ENCODE peak calls at places on chromosomes 4 and X, in five cellular contexts. One of them, this sample, is unnamed. For H3K4me1, the result is how much of the 10 kb centered on the place peaks cover.

GRCh38 chr4:113674251-113674650 is 87.3 kb downstream of the CAMK2D start:
- DNase-seq in transverse colon: peak
- DNase-seq in IMR-90: no peak
- DNase-seq in tibial artery: no peak
- DNase-seq in testis: no peak
- DNase-seq in this sample: no peak

GRCh38 chrX:49202022-49202421 is 2.0 kb upstream of the SYP start:
- DNase-seq in transverse colon: no peak
- DNase-seq in tibial artery: no peak
- DNase-seq in testis: no peak
- DNase-seq in IMR-90: no peak
- DNase-seq in this sample: no peak

GRCh38 chr4:71713611-71714203 is 70.2 kb downstream of the GC start:
- DNase-seq in IMR-90: peak
- DNase-seq in tibial artery: no peak
- DNase-seq in testis: no peak
- DNase-seq in transverse colon: no peak
- DNase-seq in this sample: no peak

GRCh38 chrX:41512394-41512793 is 65.3 kb downstream of the NYX start:
- DNase-seq in tibial artery: no peak
- DNase-seq in IMR-90: no peak
- DNase-seq in transverse colon: no peak
- DNase-seq in testis: no peak
- DNase-seq in this sample: no peak

GRCh38 chrX:68650491-68650890 is 3.0 kb downstream of the STARD8 start:
- DNase-seq in tibial artery: no peak
- DNase-seq in IMR-90: peak
- DNase-seq in testis: no peak
- DNase-seq in transverse colon: no peak
- DNase-seq in this sample: no peak

GRCh38 chr4:165656399-165656798 is 216.6 kb upstream of the TLL1 start:
- DNase-seq in tibial artery: no peak
- DNase-seq in IMR-90: no peak
- DNase-seq in testis: no peak
- DNase-seq in transverse colon: no peak
- DNase-seq in this sample: no peak

GRCh38 chr4:41178372-41179085 is 35.8 kb downstream of the APBB2 start:
- DNase-seq in tibial artery: no peak
- DNase-seq in IMR-90: peak
- DNase-seq in transverse colon: no peak
- DNase-seq in testis: no peak
- DNase-seq in this sample: no peak

GRCh38 chr4:89305712-89306437 is 1.7 kb downstream of the GPRIN3 start:
- DNase-seq in tibial artery: no peak
- DNase-seq in transverse colon: no peak
- DNase-seq in IMR-90: no peak
- DNase-seq in testis: no peak
- DNase-seq in this sample: no peak

GRCh38 chr4:29037501-29037900 is 1682.7 kb upstream of the PCDH7 start:
- DNase-seq in tibial artery: no peak
- DNase-seq in testis: no peak
- DNase-seq in IMR-90: no peak
- DNase-seq in transverse colon: no peak
- DNase-seq in this sample: no peak

GRCh38 chrX:134600714-134601113 is 57.6 kb downstream of the PLAC1 start:
- DNase-seq in testis: no peak
- DNase-seq in transverse colon: no peak
- DNase-seq in IMR-90: peak
- DNase-seq in tibial artery: no peak
- DNase-seq in this sample: no peak

GRCh38 chr4:7037425-7037824 is 5.7 kb upstream of the TADA2B start:
- DNase-seq in IMR-90: no peak
- DNase-seq in tibial artery: no peak
- DNase-seq in testis: no peak
- DNase-seq in transverse colon: no peak
- DNase-seq in this sample: no peak

GRCh38 chr4:97185233-97185632 is 958.0 kb downstream of the STPG2 start:
- DNase-seq in testis: no peak
- DNase-seq in transverse colon: no peak
- DNase-seq in IMR-90: no peak
- DNase-seq in tibial artery: no peak
- DNase-seq in this sample: no peak

GRCh38 chr4:36317731-36318130 is 36.3 kb downstream of the DTHD1 start:
- DNase-seq in IMR-90: no peak
- DNase-seq in tibial artery: no peak
- DNase-seq in testis: no peak
- DNase-seq in transverse colon: no peak
- DNase-seq in this sample: no peak

GRCh38 chr4:149676076-149676475 is 139.6 kb downstream of the IQCM start:
- DNase-seq in tibial artery: no peak
- DNase-seq in transverse colon: no peak
- DNase-seq in testis: no peak
- DNase-seq in IMR-90: no peak
- DNase-seq in this sample: no peak

GRCh38 chrX:134237363-134237702 is 351 bp downstream of the CCDC160 start:
- DNase-seq in IMR-90: no peak
- DNase-seq in testis: no peak
- DNase-seq in tibial artery: no peak
- DNase-seq in transverse colon: no peak
- DNase-seq in this sample: no peak

GRCh38 chrX:32281853-32282252 is 929.5 kb downstream of the DMD start:
- DNase-seq in tibial artery: no peak
- DNase-seq in testis: no peak
- DNase-seq in IMR-90: no peak
- DNase-seq in transverse colon: no peak
- DNase-seq in this sample: no peak

GRCh38 chr4:128538111-128538882 is 250.7 kb upstream of the PGRMC2 start:
- DNase-seq in tibial artery: no peak
- DNase-seq in testis: no peak
- DNase-seq in IMR-90: no peak
- DNase-seq in transverse colon: no peak
- DNase-seq in this sample: no peak

GRCh38 chrX:68945603-68946228 is 116.9 kb downstream of the EFNB1 start:
- DNase-seq in tibial artery: no peak
- DNase-seq in testis: no peak
- DNase-seq in IMR-90: peak
- DNase-seq in transverse colon: peak
- DNase-seq in this sample: no peak

GRCh38 chr4:27414867-27415266 is 554.2 kb downstream of the STIM2 start:
- DNase-seq in IMR-90: no peak
- DNase-seq in transverse colon: no peak
- DNase-seq in testis: no peak
- DNase-seq in tibial artery: no peak
- DNase-seq in this sample: no peak

GRCh38 chrX:24371391-24371972 is 11.0 kb downstream of the SUPT20HL1 start:
- DNase-seq in IMR-90: peak
- DNase-seq in tibial artery: peak
- DNase-seq in testis: peak
- DNase-seq in transverse colon: peak
- DNase-seq in this sample: no peak

GRCh38 chrX:22950278-22951266 is 49.2 kb upstream of the DDX53 start:
- DNase-seq in tibial artery: no peak
- DNase-seq in testis: peak
- DNase-seq in IMR-90: peak
- DNase-seq in transverse colon: no peak
- DNase-seq in this sample: no peak

GRCh38 chrX:75210602-75211001 is 54.5 kb upstream of the ABCB7 start:
- DNase-seq in IMR-90: no peak
- DNase-seq in testis: no peak
- DNase-seq in tibial artery: no peak
- DNase-seq in transverse colon: no peak
- DNase-seq in this sample: no peak

GRCh38 chr4:112234952-112235609 is 3.5 kb downstream of the AP1AR start:
- DNase-seq in transverse colon: peak
- DNase-seq in IMR-90: peak
- DNase-seq in tibial artery: peak
- DNase-seq in testis: peak
- DNase-seq in this sample: no peak

GRCh38 chr4:74284074-74284473 is 24.2 kb upstream of the EPGN start:
- DNase-seq in IMR-90: peak
- DNase-seq in tibial artery: no peak
- DNase-seq in transverse colon: no peak
- DNase-seq in testis: no peak
- DNase-seq in this sample: no peak

GRCh38 chr4:166895771-166896170 is 338.5 kb downstream of the SPOCK3 start:
- DNase-seq in tibial artery: no peak
- DNase-seq in testis: no peak
- DNase-seq in IMR-90: no peak
- DNase-seq in transverse colon: no peak
- DNase-seq in this sample: no peak

GRCh38 chr4:145044341-145044740 is 53.7 kb downstream of the ANAPC10 start:
- DNase-seq in IMR-90: peak
- DNase-seq in transverse colon: no peak
- DNase-seq in testis: no peak
- DNase-seq in tibial artery: no peak
- DNase-seq in this sample: no peak

GRCh38 chr4:150997141-150997540 is 17.9 kb downstream of the LRBA start:
- DNase-seq in transverse colon: no peak
- DNase-seq in tibial artery: no peak
- DNase-seq in testis: no peak
- DNase-seq in IMR-90: no peak
- DNase-seq in this sample: no peak

GRCh38 chr4:71732706-71733105 is 51.2 kb downstream of the GC start:
- DNase-seq in tibial artery: no peak
- DNase-seq in IMR-90: peak
- DNase-seq in testis: no peak
- DNase-seq in transverse colon: no peak
- DNase-seq in this sample: no peak

GRCh38 chrX:13029831-13030771 is 14.3 kb downstream of the FAM9C start:
- DNase-seq in tibial artery: no peak
- DNase-seq in testis: no peak
- DNase-seq in IMR-90: no peak
- DNase-seq in transverse colon: peak
- DNase-seq in this sample: no peak

GRCh38 chr4:107166181-107166580 is 130.1 kb upstream of the DKK2 start:
- DNase-seq in testis: no peak
- DNase-seq in transverse colon: no peak
- DNase-seq in tibial artery: no peak
- DNase-seq in IMR-90: no peak
- DNase-seq in this sample: no peak

GRCh38 chr4:81566076-81566663 is 94.5 kb upstream of the RASGEF1B start:
- DNase-seq in transverse colon: no peak
- DNase-seq in tibial artery: no peak
- DNase-seq in testis: no peak
- DNase-seq in IMR-90: no peak
- DNase-seq in this sample: no peak

GRCh38 chr4:71304289-71304850 is 34.5 kb upstream of the SLC4A4 start:
- DNase-seq in IMR-90: no peak
- DNase-seq in tibial artery: no peak
- DNase-seq in testis: no peak
- DNase-seq in transverse colon: no peak
- DNase-seq in this sample: no peak

GRCh38 chr4:101277661-101278060 is 69.7 kb downstream of the PPP3CA start:
- DNase-seq in IMR-90: peak
- DNase-seq in testis: no peak
- DNase-seq in tibial artery: no peak
- DNase-seq in transverse colon: no peak
- DNase-seq in this sample: no peak

GRCh38 chr4:10893417-10893816 is 208.8 kb upstream of the CLNK start:
- DNase-seq in testis: peak
- DNase-seq in tibial artery: no peak
- DNase-seq in transverse colon: no peak
- DNase-seq in IMR-90: no peak
- DNase-seq in this sample: no peak

DNA sequence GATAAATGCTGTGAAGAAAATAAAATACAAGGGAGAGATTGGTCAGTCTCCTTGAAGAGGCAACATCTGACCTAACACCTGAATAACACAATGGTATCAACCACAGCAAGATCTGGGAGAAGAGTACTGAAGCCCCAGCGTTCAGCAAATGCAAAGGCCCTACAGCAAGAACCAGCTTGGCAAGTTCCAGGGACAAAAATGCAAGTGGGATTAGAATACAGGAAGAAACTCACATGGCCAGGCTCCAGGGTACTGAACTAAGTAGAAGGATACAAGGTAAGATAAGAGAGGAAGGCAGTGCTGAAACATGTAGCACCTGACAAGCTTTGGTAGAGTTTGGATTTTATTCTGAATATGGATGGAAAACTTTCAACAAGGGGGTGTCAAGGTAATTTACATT is 3.6 kb downstream of the SMIM14 start:
- DNase-seq in testis: no peak
- DNase-seq in IMR-90: no peak
- DNase-seq in transverse colon: peak
- DNase-seq in tibial artery: no peak
- DNase-seq in this sample: no peak
- H3K4me3 ChIP-seq in testis: no peak
- H3K4me3 ChIP-seq in IMR-90: no peak
- H3K4me3 ChIP-seq in transverse colon: peak
- H3K4me3 ChIP-seq in tibial artery: no peak
- H3K4me3 ChIP-seq in this sample: no peak

DNA sequence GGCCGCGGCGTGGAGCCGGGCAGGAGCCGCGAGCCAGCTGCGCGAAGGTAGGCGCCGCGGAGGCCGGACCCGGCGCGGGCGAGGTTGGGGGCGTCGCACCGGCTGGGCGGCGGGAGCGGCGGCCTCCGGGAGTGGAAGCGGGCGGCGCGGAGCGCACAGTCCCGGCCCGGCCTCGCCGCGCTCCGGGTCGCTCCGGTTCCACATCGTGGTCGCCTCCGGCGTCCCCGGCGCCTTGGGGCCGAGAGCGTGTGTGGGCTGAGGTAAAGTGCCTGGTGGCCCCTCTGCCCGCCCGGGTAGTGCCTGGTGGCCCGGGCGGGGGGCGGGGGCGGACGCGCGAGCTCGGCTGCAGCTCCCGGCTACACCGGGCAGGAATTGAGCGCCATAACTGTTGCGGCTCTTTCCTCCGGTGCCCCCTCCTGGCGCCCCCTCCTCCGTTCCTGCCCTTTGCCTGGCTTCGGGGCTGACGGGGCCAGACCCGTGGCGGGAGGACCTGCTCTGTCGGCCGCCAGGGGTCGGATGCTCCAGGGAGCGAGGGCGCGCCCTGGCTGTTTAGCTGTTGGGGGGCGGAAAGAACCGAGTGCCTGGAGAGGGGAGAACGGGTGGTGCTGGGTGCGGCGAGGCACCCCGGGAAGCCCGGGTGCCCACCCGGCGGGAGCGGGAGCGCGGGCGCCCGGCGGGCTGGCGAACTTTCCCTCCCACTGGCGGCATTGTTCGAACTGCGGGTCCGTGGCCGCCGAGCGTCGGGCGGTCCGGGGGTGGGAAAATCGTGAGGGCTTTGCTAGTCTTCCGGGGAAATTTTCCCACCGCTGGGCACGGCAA is 661 bp downstream of the JADE3 start:
- DNase-seq in IMR-90: peak
- DNase-seq in tibial artery: peak
- DNase-seq in testis: peak
- DNase-seq in transverse colon: peak
- DNase-seq in this sample: no peak
- TF ChIP-seq CTCF in IMR-90: peak
- TF ChIP-seq CTCF in tibial artery: peak
- TF ChIP-seq CTCF in testis: peak
- TF ChIP-seq CTCF in transverse colon: peak
- TF ChIP-seq CTCF in this sample: peak

GRCh38 chr4:39614487-39615162 is 24.0 kb downstream of the SMIM14 start:
- DNase-seq in transverse colon: no peak
- DNase-seq in IMR-90: peak
- DNase-seq in testis: no peak
- DNase-seq in tibial artery: no peak
- DNase-seq in this sample: no peak
- H3K4me1 ChIP-seq in transverse colon: under half
- H3K4me1 ChIP-seq in IMR-90: under half
- H3K4me1 ChIP-seq in testis: under half
- H3K4me1 ChIP-seq in tibial artery: under half
- H3K4me1 ChIP-seq in this sample: under half

GRCh38 chrX:20116087-20116574 is 576 bp downstream of the MAP7D2 start:
- DNase-seq in IMR-90: no peak
- DNase-seq in tibial artery: no peak
- DNase-seq in transverse colon: no peak
- DNase-seq in testis: peak
- DNase-seq in this sample: no peak
- H3K4me3 ChIP-seq in IMR-90: no peak
- H3K4me3 ChIP-seq in tibial artery: no peak
- H3K4me3 ChIP-seq in transverse colon: peak
- H3K4me3 ChIP-seq in testis: peak
- H3K4me3 ChIP-seq in this sample: no peak

This sample was measured in esophagus squamous epithelium.